ENCODE peak calls at places on chromosome 4, in four cellular contexts. One of them, this sample, is unnamed.

GRCh38 chr4:84379881-84380618 is 119.0 kb downstream of the NKX6-1 start:
- DNase-seq in activated T-cell treated with anti-CD3 and anti-CD28 coated beads for 1 hour: no peak
- DNase-seq in lung microvascular endothelial cell: no peak
- DNase-seq in activated naive CD4-positive, alpha-beta T cell treated with Interleukin-2 at 50 U/mL for 16 hours: no peak
- DNase-seq in this sample: no peak

GRCh38 chr4:142826503-142827241 is 19.4 kb downstream of the INPP4B start:
- DNase-seq in activated T-cell treated with anti-CD3 and anti-CD28 coated beads for 1 hour: no peak
- DNase-seq in lung microvascular endothelial cell: no peak
- DNase-seq in activated naive CD4-positive, alpha-beta T cell treated with Interleukin-2 at 50 U/mL for 16 hours: no peak
- DNase-seq in this sample: no peak

GRCh38 chr4:188171551-188171950 is 32.3 kb downstream of the TRIML1 start:
- DNase-seq in activated T-cell treated with anti-CD3 and anti-CD28 coated beads for 1 hour: no peak
- DNase-seq in lung microvascular endothelial cell: no peak
- DNase-seq in activated naive CD4-positive, alpha-beta T cell treated with Interleukin-2 at 50 U/mL for 16 hours: no peak
- DNase-seq in this sample: no peak

GRCh38 chr4:8871417-8872401 is at the start of gene HMX1:
- DNase-seq in activated T-cell treated with anti-CD3 and anti-CD28 coated beads for 1 hour: no peak
- DNase-seq in lung microvascular endothelial cell: no peak
- DNase-seq in activated naive CD4-positive, alpha-beta T cell treated with Interleukin-2 at 50 U/mL for 16 hours: no peak
- DNase-seq in this sample: no peak

GRCh38 chr4:123216946-123217345 is 179.6 kb upstream of the SPRY1 start:
- DNase-seq in activated T-cell treated with anti-CD3 and anti-CD28 coated beads for 1 hour: no peak
- DNase-seq in lung microvascular endothelial cell: no peak
- DNase-seq in activated naive CD4-positive, alpha-beta T cell treated with Interleukin-2 at 50 U/mL for 16 hours: no peak
- DNase-seq in this sample: no peak

GRCh38 chr4:91936301-91936700 is 367.5 kb upstream of the GRID2 start:
- DNase-seq in activated T-cell treated with anti-CD3 and anti-CD28 coated beads for 1 hour: no peak
- DNase-seq in lung microvascular endothelial cell: no peak
- DNase-seq in activated naive CD4-positive, alpha-beta T cell treated with Interleukin-2 at 50 U/mL for 16 hours: no peak
- DNase-seq in this sample: no peak

GRCh38 chr4:42954925-42955669 is 62.6 kb downstream of the GRXCR1 start:
- DNase-seq in activated T-cell treated with anti-CD3 and anti-CD28 coated beads for 1 hour: no peak
- DNase-seq in lung microvascular endothelial cell: no peak
- DNase-seq in activated naive CD4-positive, alpha-beta T cell treated with Interleukin-2 at 50 U/mL for 16 hours: no peak
- DNase-seq in this sample: no peak

GRCh38 chr4:125704726-125705125 is 390.0 kb downstream of the FAT4 start:
- DNase-seq in activated T-cell treated with anti-CD3 and anti-CD28 coated beads for 1 hour: no peak
- DNase-seq in lung microvascular endothelial cell: peak
- DNase-seq in activated naive CD4-positive, alpha-beta T cell treated with Interleukin-2 at 50 U/mL for 16 hours: no peak
- DNase-seq in this sample: no peak

GRCh38 chr4:56908206-56909082 is 744 bp downstream of the REST start:
- DNase-seq in activated T-cell treated with anti-CD3 and anti-CD28 coated beads for 1 hour: peak
- DNase-seq in lung microvascular endothelial cell: peak
- DNase-seq in activated naive CD4-positive, alpha-beta T cell treated with Interleukin-2 at 50 U/mL for 16 hours: peak
- DNase-seq in this sample: peak

GRCh38 chr4:67465032-67465762 is 80.1 kb downstream of the CENPC start:
- DNase-seq in activated T-cell treated with anti-CD3 and anti-CD28 coated beads for 1 hour: no peak
- DNase-seq in lung microvascular endothelial cell: no peak
- DNase-seq in activated naive CD4-positive, alpha-beta T cell treated with Interleukin-2 at 50 U/mL for 16 hours: no peak
- DNase-seq in this sample: no peak

GRCh38 chr4:148447672-148448071 is 5.5 kb upstream of the NR3C2 start:
- DNase-seq in activated T-cell treated with anti-CD3 and anti-CD28 coated beads for 1 hour: no peak
- DNase-seq in lung microvascular endothelial cell: peak
- DNase-seq in activated naive CD4-positive, alpha-beta T cell treated with Interleukin-2 at 50 U/mL for 16 hours: peak
- DNase-seq in this sample: peak

GRCh38 chr4:17490575-17491059 is 21.3 kb downstream of the QDPR start:
- DNase-seq in activated T-cell treated with anti-CD3 and anti-CD28 coated beads for 1 hour: no peak
- DNase-seq in lung microvascular endothelial cell: peak
- DNase-seq in activated naive CD4-positive, alpha-beta T cell treated with Interleukin-2 at 50 U/mL for 16 hours: no peak
- DNase-seq in this sample: no peak

GRCh38 chr4:7699040-7699439 is 240.6 kb downstream of the AFAP1 start:
- DNase-seq in activated T-cell treated with anti-CD3 and anti-CD28 coated beads for 1 hour: no peak
- DNase-seq in lung microvascular endothelial cell: no peak
- DNase-seq in activated naive CD4-positive, alpha-beta T cell treated with Interleukin-2 at 50 U/mL for 16 hours: no peak
- DNase-seq in this sample: no peak

GRCh38 chr4:117447925-117448324 is 362.5 kb upstream of the TRAM1L1 start:
- DNase-seq in activated T-cell treated with anti-CD3 and anti-CD28 coated beads for 1 hour: no peak
- DNase-seq in lung microvascular endothelial cell: no peak
- DNase-seq in activated naive CD4-positive, alpha-beta T cell treated with Interleukin-2 at 50 U/mL for 16 hours: peak
- DNase-seq in this sample: no peak

GRCh38 chr4:180120114-180120513 is 2123.1 kb upstream of the TENM3 start:
- DNase-seq in activated T-cell treated with anti-CD3 and anti-CD28 coated beads for 1 hour: no peak
- DNase-seq in lung microvascular endothelial cell: no peak
- DNase-seq in activated naive CD4-positive, alpha-beta T cell treated with Interleukin-2 at 50 U/mL for 16 hours: no peak
- DNase-seq in this sample: no peak

GRCh38 chr4:84920591-84920990 is 45.9 kb downstream of the WDFY3 start:
- DNase-seq in activated T-cell treated with anti-CD3 and anti-CD28 coated beads for 1 hour: no peak
- DNase-seq in lung microvascular endothelial cell: peak
- DNase-seq in activated naive CD4-positive, alpha-beta T cell treated with Interleukin-2 at 50 U/mL for 16 hours: no peak
- DNase-seq in this sample: no peak

GRCh38 chr4:4775493-4776004 is 83.9 kb upstream of the MSX1 start:
- DNase-seq in activated T-cell treated with anti-CD3 and anti-CD28 coated beads for 1 hour: no peak
- DNase-seq in lung microvascular endothelial cell: no peak
- DNase-seq in activated naive CD4-positive, alpha-beta T cell treated with Interleukin-2 at 50 U/mL for 16 hours: no peak
- DNase-seq in this sample: no peak

GRCh38 chr4:137451150-137451850 is 81.0 kb downstream of the PCDH18 start:
- DNase-seq in activated T-cell treated with anti-CD3 and anti-CD28 coated beads for 1 hour: no peak
- DNase-seq in lung microvascular endothelial cell: no peak
- DNase-seq in activated naive CD4-positive, alpha-beta T cell treated with Interleukin-2 at 50 U/mL for 16 hours: no peak
- DNase-seq in this sample: no peak

GRCh38 chr4:79584352-79584751 is 176.3 kb upstream of the GK2 start:
- DNase-seq in activated T-cell treated with anti-CD3 and anti-CD28 coated beads for 1 hour: no peak
- DNase-seq in lung microvascular endothelial cell: no peak
- DNase-seq in activated naive CD4-positive, alpha-beta T cell treated with Interleukin-2 at 50 U/mL for 16 hours: no peak
- DNase-seq in this sample: no peak

GRCh38 chr4:30770049-30770549 is 49.9 kb downstream of the PCDH7 start:
- DNase-seq in activated T-cell treated with anti-CD3 and anti-CD28 coated beads for 1 hour: no peak
- DNase-seq in lung microvascular endothelial cell: peak
- DNase-seq in activated naive CD4-positive, alpha-beta T cell treated with Interleukin-2 at 50 U/mL for 16 hours: no peak
- DNase-seq in this sample: no peak

GRCh38 chr4:17232575-17233253 is 279.2 kb downstream of the QDPR start:
- DNase-seq in activated T-cell treated with anti-CD3 and anti-CD28 coated beads for 1 hour: no peak
- DNase-seq in lung microvascular endothelial cell: peak
- DNase-seq in activated naive CD4-positive, alpha-beta T cell treated with Interleukin-2 at 50 U/mL for 16 hours: no peak
- DNase-seq in this sample: no peak

GRCh38 chr4:16140520-16141249 is 56.9 kb upstream of the PROM1 start:
- DNase-seq in activated T-cell treated with anti-CD3 and anti-CD28 coated beads for 1 hour: no peak
- DNase-seq in lung microvascular endothelial cell: peak
- DNase-seq in activated naive CD4-positive, alpha-beta T cell treated with Interleukin-2 at 50 U/mL for 16 hours: no peak
- DNase-seq in this sample: no peak

GRCh38 chr4:40737882-40738281 is 11.9 kb upstream of the NSUN7 start:
- DNase-seq in activated T-cell treated with anti-CD3 and anti-CD28 coated beads for 1 hour: no peak
- DNase-seq in lung microvascular endothelial cell: no peak
- DNase-seq in activated naive CD4-positive, alpha-beta T cell treated with Interleukin-2 at 50 U/mL for 16 hours: no peak
- DNase-seq in this sample: no peak

GRCh38 chr4:28686618-28687017 is 1826.0 kb downstream of the STIM2 start:
- DNase-seq in activated T-cell treated with anti-CD3 and anti-CD28 coated beads for 1 hour: no peak
- DNase-seq in lung microvascular endothelial cell: no peak
- DNase-seq in activated naive CD4-positive, alpha-beta T cell treated with Interleukin-2 at 50 U/mL for 16 hours: no peak
- DNase-seq in this sample: no peak

GRCh38 chr4:123120473-123120872 is 198.1 kb upstream of the NUDT6 start:
- DNase-seq in activated T-cell treated with anti-CD3 and anti-CD28 coated beads for 1 hour: no peak
- DNase-seq in lung microvascular endothelial cell: peak
- DNase-seq in activated naive CD4-positive, alpha-beta T cell treated with Interleukin-2 at 50 U/mL for 16 hours: no peak
- DNase-seq in this sample: no peak

GRCh38 chr4:164531336-164531735 is 222.6 kb upstream of the SMIM31 start:
- DNase-seq in activated T-cell treated with anti-CD3 and anti-CD28 coated beads for 1 hour: no peak
- DNase-seq in lung microvascular endothelial cell: no peak
- DNase-seq in activated naive CD4-positive, alpha-beta T cell treated with Interleukin-2 at 50 U/mL for 16 hours: no peak
- DNase-seq in this sample: no peak

GRCh38 chr4:149765630-149766029 is 50.0 kb downstream of the IQCM start:
- DNase-seq in activated T-cell treated with anti-CD3 and anti-CD28 coated beads for 1 hour: no peak
- DNase-seq in lung microvascular endothelial cell: peak
- DNase-seq in activated naive CD4-positive, alpha-beta T cell treated with Interleukin-2 at 50 U/mL for 16 hours: no peak
- DNase-seq in this sample: no peak

GRCh38 chr4:89334311-89334710 is 26.7 kb upstream of the GPRIN3 start:
- DNase-seq in activated T-cell treated with anti-CD3 and anti-CD28 coated beads for 1 hour: no peak
- DNase-seq in lung microvascular endothelial cell: no peak
- DNase-seq in activated naive CD4-positive, alpha-beta T cell treated with Interleukin-2 at 50 U/mL for 16 hours: no peak
- DNase-seq in this sample: no peak

GRCh38 chr4:141350122-141350904 is 129.6 kb downstream of the ZNF330 start:
- DNase-seq in activated T-cell treated with anti-CD3 and anti-CD28 coated beads for 1 hour: no peak
- DNase-seq in lung microvascular endothelial cell: peak
- DNase-seq in activated naive CD4-positive, alpha-beta T cell treated with Interleukin-2 at 50 U/mL for 16 hours: no peak
- DNase-seq in this sample: no peak

GRCh38 chr4:4524364-4524763 is 17.5 kb downstream of the STX18 start:
- DNase-seq in activated T-cell treated with anti-CD3 and anti-CD28 coated beads for 1 hour: peak
- DNase-seq in lung microvascular endothelial cell: peak
- DNase-seq in activated naive CD4-positive, alpha-beta T cell treated with Interleukin-2 at 50 U/mL for 16 hours: peak
- DNase-seq in this sample: no peak

GRCh38 chr4:84971319-84971932 is 4.9 kb upstream of the WDFY3 start:
- DNase-seq in activated T-cell treated with anti-CD3 and anti-CD28 coated beads for 1 hour: no peak
- DNase-seq in lung microvascular endothelial cell: peak
- DNase-seq in activated naive CD4-positive, alpha-beta T cell treated with Interleukin-2 at 50 U/mL for 16 hours: no peak
- DNase-seq in this sample: no peak

GRCh38 chr4:161101881-161102280 is 1061.9 kb downstream of the FSTL5 start:
- DNase-seq in activated T-cell treated with anti-CD3 and anti-CD28 coated beads for 1 hour: no peak
- DNase-seq in lung microvascular endothelial cell: no peak
- DNase-seq in activated naive CD4-positive, alpha-beta T cell treated with Interleukin-2 at 50 U/mL for 16 hours: no peak
- DNase-seq in this sample: no peak

GRCh38 chr4:77157859-77158486 is 966 bp downstream of the CCNG2 start:
- DNase-seq in activated T-cell treated with anti-CD3 and anti-CD28 coated beads for 1 hour: peak
- DNase-seq in lung microvascular endothelial cell: peak
- DNase-seq in activated naive CD4-positive, alpha-beta T cell treated with Interleukin-2 at 50 U/mL for 16 hours: peak
- DNase-seq in this sample: peak

GRCh38 chr4:52250124-52250523 is 199.0 kb downstream of the SPATA18 start:
- DNase-seq in activated T-cell treated with anti-CD3 and anti-CD28 coated beads for 1 hour: no peak
- DNase-seq in lung microvascular endothelial cell: no peak
- DNase-seq in activated naive CD4-positive, alpha-beta T cell treated with Interleukin-2 at 50 U/mL for 16 hours: no peak
- DNase-seq in this sample: no peak

GRCh38 chr4:163300445-163300844 is 32.0 kb downstream of the NPY1R start:
- DNase-seq in activated T-cell treated with anti-CD3 and anti-CD28 coated beads for 1 hour: no peak
- DNase-seq in lung microvascular endothelial cell: no peak
- DNase-seq in activated naive CD4-positive, alpha-beta T cell treated with Interleukin-2 at 50 U/mL for 16 hours: no peak
- DNase-seq in this sample: no peak

GRCh38 chr4:147056951-147057630 is 111.4 kb upstream of the TTC29 start:
- DNase-seq in activated T-cell treated with anti-CD3 and anti-CD28 coated beads for 1 hour: no peak
- DNase-seq in lung microvascular endothelial cell: peak
- DNase-seq in activated naive CD4-positive, alpha-beta T cell treated with Interleukin-2 at 50 U/mL for 16 hours: no peak
- DNase-seq in this sample: no peak

GRCh38 chr4:123824524-123824923 is 427.9 kb downstream of the SPRY1 start:
- DNase-seq in activated T-cell treated with anti-CD3 and anti-CD28 coated beads for 1 hour: no peak
- DNase-seq in lung microvascular endothelial cell: no peak
- DNase-seq in activated naive CD4-positive, alpha-beta T cell treated with Interleukin-2 at 50 U/mL for 16 hours: no peak
- DNase-seq in this sample: no peak

This sample was measured in effector CD4-positive, alpha-beta T cell.